ENCODE peak calls at places on chromosomes 3 and 15, in ten cellular contexts. X, M, Q, A, D, Y, V, S, C and N are unnamed samples.

GRCh38 chr15:39499701-39500100 is 81.2 kb upstream of the THBS1 start:
- DNase-seq in Q (no peak), C (no peak), D (no peak), A (no peak), M (no peak), Y (no peak), X (peak), S (no peak), V (peak), N (no peak)

GRCh38 chr15:60582370-60583036 is 103.6 kb upstream of the ICE2 start:
- DNase-seq in Q (no peak), M (no peak), D (no peak), S (no peak), A (no peak), V (no peak), Y (peak), C (no peak), X (no peak), N (no peak)

GRCh38 chr15:66308526-66308925 is 15.2 kb downstream of the DIS3L start:
- DNase-seq in M (no peak), X (no peak), A (no peak), D (no peak), Y (no peak), Q (no peak), S (no peak), V (no peak), C (no peak), N (no peak)

GRCh38 chr3:82100378-82100777 is 338.9 kb upstream of the GBE1 start:
- DNase-seq in V (no peak), Y (no peak), Q (peak), D (peak), A (no peak), S (no peak), C (no peak), X (no peak), M (peak), N (no peak)

GRCh38 chr3:182713743-182714517 is 79.4 kb upstream of the ATP11B start:
- DNase-seq in M (peak), A (no peak), D (peak), S (peak), Q (peak), V (peak), C (peak), Y (peak), X (peak), N (peak)

GRCh38 chr3:66378256-66378655 is 122.6 kb downstream of the LRIG1 start:
- DNase-seq in M (peak), S (no peak), X (no peak), A (peak), V (peak), Y (peak), D (peak), Q (peak), C (no peak), N (no peak)

GRCh38 chr3:123298903-123299302 is 97.2 kb downstream of the SEC22A start:
- DNase-seq in S (no peak), A (no peak), D (peak), M (no peak), X (no peak), V (peak), Q (no peak), C (no peak), Y (no peak), N (no peak)

GRCh38 chr3:28240440-28240839 is 979 bp upstream of the CMC1 start:
- DNase-seq in A (peak), C (peak), Q (peak), S (no peak), V (no peak), D (no peak), M (peak), Y (no peak), X (no peak), N (no peak)

GRCh38 chr3:190059242-190059590 is 61.5 kb downstream of the P3H2 start:
- DNase-seq in S (no peak), V (peak), Y (no peak), D (no peak), A (no peak), Q (no peak), M (no peak), X (peak), C (no peak), N (no peak)

GRCh38 chr3:37814547-37814946 is 47.1 kb upstream of the CTDSPL start:
- DNase-seq in A (peak), C (peak), Q (no peak), D (no peak), S (no peak), Y (peak), V (peak), X (no peak), M (no peak), N (no peak)

GRCh38 chr15:27935328-27935727 is 163.8 kb downstream of the OCA2 start:
- DNase-seq in C (no peak), A (no peak), V (no peak), Q (no peak), M (no peak), S (no peak), Y (no peak), D (no peak), X (no peak), N (no peak)

GRCh38 chr15:67917037-67917436 is 77.2 kb upstream of the RNU6-1 start:
- DNase-seq in V (peak), S (no peak), A (peak), C (no peak), D (peak), M (no peak), Y (no peak), X (no peak), Q (no peak), N (no peak)